ENCODE peak calls at places on chromosomes 3 and 15, in six cellular contexts. H is adrenal gland, C is HFFc6, E is transverse colon, L is neural crest cell, N is neural progenitor cell. Q is an unnamed sample.

GRCh38 chr3:184368804-184369183 is 7.3 kb downstream of the POLR2H start:
- DNase-seq in H (peak), C (peak), E (no peak), L (no peak), N (no peak), Q (no peak)

GRCh38 chr15:85625431-85625830 is 169.3 kb downstream of the KLHL25 start:
- DNase-seq in H (no peak), C (no peak), E (no peak), L (no peak), N (no peak), Q (no peak)

GRCh38 chr3:139448104-139448503 is 28.2 kb downstream of the RBP2 start:
- DNase-seq in H (no peak), C (no peak), E (no peak), L (no peak), N (no peak), Q (no peak)

GRCh38 chr15:86973284-86973844 is 893.7 kb downstream of the AGBL1 start:
- DNase-seq in H (no peak), C (no peak), E (no peak), L (no peak), N (no peak), Q (no peak)

GRCh38 chr3:197001972-197002700 is 27.5 kb downstream of the MELTF start:
- DNase-seq in H (no peak), C (no peak), E (no peak), L (no peak), N (peak), Q (no peak)

GRCh38 chr3:32733631-32734229 is 48.7 kb downstream of the CNOT10 start:
- DNase-seq in H (no peak), C (peak), E (no peak), L (no peak), N (peak), Q (no peak)

GRCh38 chr3:23112491-23112890 is 90.6 kb upstream of the UBE2E2 start:
- DNase-seq in H (peak), C (no peak), E (peak), L (no peak), N (peak), Q (no peak)

GRCh38 chr3:64449026-64449425 is 223.8 kb upstream of the PRICKLE2 start:
- DNase-seq in H (no peak), C (no peak), E (no peak), L (no peak), N (no peak), Q (no peak)

GRCh38 chr3:162738778-162739177 is 1242.2 kb downstream of the OTOL1 start:
- DNase-seq in H (no peak), C (peak), E (no peak), L (no peak), N (no peak), Q (no peak)

DNA sequence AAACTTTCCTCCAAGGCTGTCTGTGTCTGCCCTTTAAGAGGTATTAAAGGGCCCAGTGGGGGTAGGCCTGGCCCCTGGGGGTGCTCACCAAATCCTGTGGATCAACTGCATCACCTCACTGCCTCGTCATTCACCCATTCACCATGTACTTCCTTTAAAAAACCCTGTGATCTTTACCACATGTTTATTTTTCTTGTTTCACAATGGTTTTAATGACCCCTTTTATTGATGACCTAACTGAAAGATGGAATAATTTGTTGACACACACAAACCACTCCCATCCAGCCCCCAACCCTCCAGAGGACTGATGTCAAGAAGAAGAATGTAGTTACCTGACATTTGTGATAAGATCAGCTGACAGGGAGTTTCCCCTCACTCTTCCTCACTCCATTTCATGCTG is 40.8 kb downstream of the KCNAB1 start:
- DNase-seq in H (no peak), C (no peak), E (no peak), L (no peak), N (peak), Q (no peak)
- TF ChIP-seq CTCF in H (no peak), C (no peak), E (no peak), L (no peak), N (no peak), Q (no peak)

DNA sequence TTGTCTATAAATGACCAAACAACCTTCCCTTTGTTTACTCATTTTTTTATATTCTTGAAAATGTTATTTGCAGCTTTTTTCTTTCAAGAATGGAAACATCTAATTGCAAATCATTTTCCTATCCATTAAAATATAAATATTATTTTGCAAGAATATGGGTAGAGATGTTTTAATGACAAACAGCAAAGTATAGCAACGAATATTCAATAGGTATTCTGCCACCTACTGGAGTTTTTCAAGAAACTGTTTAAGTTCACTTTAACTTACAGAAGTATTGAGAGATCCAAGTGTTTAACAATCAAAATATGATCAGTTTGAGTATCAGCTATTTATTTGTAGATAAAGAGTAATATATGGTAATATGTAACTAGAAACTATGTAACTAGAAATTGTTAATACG is 6.9 kb upstream of the EOGT start:
- DNase-seq in H (no peak), C (no peak), E (no peak), L (no peak), N (no peak), Q (no peak)
- TF ChIP-seq CTCF in H (peak), C (peak), E (no peak), L (peak), N (peak), Q (peak)

GRCh38 chr3:141049681-141050080 is 1.5 kb upstream of the SPSB4 start:
- DNase-seq in H (no peak), C (no peak), E (no peak), L (no peak), N (peak), Q (no peak)

GRCh38 chr3:141051641-141052569 is 758 bp downstream of the SPSB4 start:
- DNase-seq in H (no peak), C (no peak), E (no peak), L (peak), N (peak), Q (peak)

GRCh38 chr3:141050576-141050912 is 603 bp upstream of the SPSB4 start:
- DNase-seq in H (no peak), C (no peak), E (no peak), L (no peak), N (peak), Q (no peak)

GRCh38 chr3:141052570-141053069 is 1.5 kb downstream of the SPSB4 start:
- DNase-seq in H (no peak), C (no peak), E (no peak), L (peak), N (peak), Q (peak)

DNA sequence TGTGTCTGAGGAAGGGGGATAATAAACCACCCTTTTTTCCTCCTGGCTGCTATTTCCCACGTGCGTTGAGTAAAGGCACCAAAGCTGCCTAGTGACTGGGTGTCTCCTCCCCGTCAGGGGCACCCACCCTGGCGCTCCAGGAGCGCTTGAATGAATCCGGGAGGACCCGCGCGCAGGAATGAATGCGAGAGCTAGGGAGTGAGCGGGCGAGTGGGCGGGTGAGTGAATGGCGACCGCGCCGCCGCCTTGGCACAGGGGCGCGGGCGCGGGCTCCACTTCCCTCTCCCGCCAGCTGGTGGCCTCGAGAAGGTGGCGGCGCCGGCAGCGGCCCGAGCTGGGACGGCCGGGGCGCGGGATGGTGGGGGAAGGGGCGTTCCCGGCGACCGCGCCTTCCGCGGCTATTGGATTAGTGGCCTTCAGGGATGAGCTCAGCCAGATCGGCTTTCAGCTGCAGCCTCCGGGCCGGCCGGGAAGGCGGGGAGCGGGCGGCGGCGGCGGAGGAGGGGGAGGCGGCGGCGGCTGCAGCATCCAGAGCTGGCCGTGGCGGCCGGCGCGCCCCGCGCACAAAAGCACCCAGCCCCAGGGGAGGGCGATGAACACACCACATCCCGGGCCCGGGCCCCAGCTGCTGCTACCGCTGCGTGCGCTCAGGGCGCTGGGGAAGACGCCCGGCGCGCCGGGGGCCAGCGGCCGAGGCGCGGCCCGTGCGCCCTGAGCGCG is at the start of gene SPSB4:
- DNase-seq in H (peak), C (no peak), E (peak), L (peak), N (peak), Q (peak)
- TF ChIP-seq CTCF in H (peak), C (peak), E (peak), L (peak), N (peak), Q (peak)

GRCh38 chr3:125916376-125916978 is 52.5 kb upstream of the ROPN1B start:
- DNase-seq in H (no peak), C (no peak), E (peak), L (peak), N (peak), Q (peak)
- TF ChIP-seq CTCF in H (peak), C (peak), E (peak), L (no peak), N (peak), Q (no peak)

GRCh38 chr15:23033979-23034378 is 5.4 kb downstream of the TUBGCP5 start:
- DNase-seq in H (no peak), C (no peak), E (no peak), L (no peak), N (no peak), Q (no peak)

GRCh38 chr15:23039151-23039916 is at the start of gene TUBGCP5:
- DNase-seq in H (peak), C (peak), E (peak), L (peak), N (peak), Q (peak)

GRCh38 chr15:23039917-23040281 is 530 bp upstream of the TUBGCP5 start:
- DNase-seq in H (no peak), C (no peak), E (no peak), L (no peak), N (no peak), Q (no peak)

GRCh38 chr15:23038741-23039150 is 623 bp downstream of the TUBGCP5 start:
- DNase-seq in H (peak), C (peak), E (peak), L (no peak), N (no peak), Q (no peak)

DNA sequence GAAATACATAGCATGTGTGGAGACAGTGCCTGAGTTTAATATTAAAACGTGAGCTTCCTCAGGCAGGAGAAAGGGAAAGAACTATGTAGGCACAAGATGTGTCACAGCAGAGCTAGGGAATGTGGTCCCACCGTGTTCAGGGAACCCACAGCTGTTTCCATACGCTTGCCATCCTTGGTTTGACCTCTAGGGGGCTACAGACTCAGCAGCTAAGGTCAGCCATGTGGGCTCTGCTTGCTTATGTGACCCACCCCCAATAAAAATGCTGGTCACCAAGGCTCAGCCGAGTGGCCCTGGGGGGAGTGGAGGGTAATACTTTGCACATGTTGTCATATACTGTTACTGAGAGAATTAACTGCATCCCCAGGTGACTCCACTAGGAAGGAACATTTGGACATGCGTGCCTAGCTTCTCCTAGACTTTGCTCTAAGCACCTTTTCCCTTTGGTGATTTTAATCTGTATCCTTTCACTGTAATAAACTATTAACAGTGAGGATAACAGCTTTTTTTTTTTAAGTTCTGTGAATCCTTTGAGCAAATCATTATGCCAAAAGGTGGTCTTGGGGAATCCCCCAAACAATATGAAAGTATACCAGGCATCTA is 3.3 kb downstream of the TUBGCP5 start:
- DNase-seq in H (peak), C (peak), E (peak), L (peak), N (peak), Q (peak)
- TF ChIP-seq CTCF in H (peak), C (peak), E (peak), L (peak), N (peak), Q (peak)

DNA sequence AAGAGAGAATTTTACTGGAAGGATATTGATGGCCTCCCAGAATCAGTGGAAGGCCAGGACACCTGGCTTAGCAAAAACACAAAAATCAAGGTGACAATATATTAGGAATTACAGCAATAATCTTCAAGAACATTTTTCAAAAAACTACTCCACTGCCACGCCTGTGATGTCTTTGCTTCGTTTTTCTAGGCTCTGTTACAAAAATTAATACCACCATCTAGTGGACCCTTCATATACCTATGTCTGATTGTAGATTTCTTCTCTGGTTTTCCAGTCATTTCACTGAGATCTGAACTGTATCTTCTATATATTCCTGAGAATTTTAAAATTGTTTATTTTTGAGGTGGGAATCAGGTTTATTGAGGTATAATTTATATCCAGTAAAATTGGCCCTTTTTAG is 5.6 kb upstream of the SLC33A1 start:
- DNase-seq in H (no peak), C (peak), E (no peak), L (no peak), N (no peak), Q (no peak)
- TF ChIP-seq CTCF in H (peak), C (peak), E (no peak), L (peak), N (no peak), Q (no peak)

GRCh38 chr3:195286115-195286872 is 15.3 kb upstream of the XXYLT1 start:
- DNase-seq in H (no peak), C (no peak), E (no peak), L (no peak), N (no peak), Q (no peak)
- TF ChIP-seq CTCF in H (no peak), C (no peak), E (no peak), L (no peak), N (no peak), Q (no peak)

DNA sequence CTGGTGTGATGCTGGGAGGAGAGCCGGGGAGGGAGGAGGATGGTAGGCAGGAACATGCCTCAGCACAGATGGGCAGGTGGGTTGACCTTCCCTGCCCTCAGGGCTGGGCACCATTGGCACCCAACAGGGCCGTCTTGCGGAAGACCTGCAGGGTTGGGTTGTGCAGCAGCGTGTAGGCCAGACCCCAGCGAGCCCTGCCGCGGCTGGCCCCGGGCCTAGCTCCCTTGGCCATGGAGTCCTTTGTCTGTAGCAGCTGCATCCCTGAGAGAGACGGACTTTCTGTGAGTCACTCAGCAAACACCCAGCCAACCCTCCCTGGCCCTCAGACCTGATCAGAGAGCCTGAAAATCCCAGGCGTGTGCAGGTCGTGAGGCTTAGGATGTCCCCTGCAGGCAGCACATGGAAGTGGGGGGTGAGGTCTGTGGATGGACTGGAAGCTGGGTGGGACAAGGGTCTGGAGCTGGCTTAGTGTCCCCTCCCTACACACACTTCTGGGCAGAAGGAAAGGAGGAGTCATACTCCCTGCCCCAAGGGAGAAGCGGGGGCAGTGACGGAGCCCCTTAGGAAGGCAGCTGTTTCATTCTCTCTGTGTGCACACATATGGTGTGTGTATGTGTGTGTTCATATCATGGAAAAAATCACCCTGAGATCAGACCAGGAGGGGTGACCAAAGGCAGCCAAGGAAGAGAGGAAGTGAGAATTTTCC is 6.6 kb downstream of the ISLR start:
- DNase-seq in H (no peak), C (peak), E (no peak), L (no peak), N (no peak), Q (peak)
- TF ChIP-seq CTCF in H (no peak), C (peak), E (no peak), L (no peak), N (no peak), Q (no peak)

Q was measured in glutamatergic neuron.